ENCODE peak calls at places on chromosome 1, in four cellular contexts. J, U, E and C are unnamed samples.

GRCh38 chr1:99964806-99965205 is 5.0 kb upstream of the SLC35A3 start:
- DNase-seq in U (no peak), J (no peak), E (no peak), C (no peak)

GRCh38 chr1:30469426-30469825 is 254.0 kb downstream of the MATN1 start:
- DNase-seq in E (no peak), U (no peak), J (no peak), C (no peak)

GRCh38 chr1:208174736-208175507 is 69.3 kb downstream of the PLXNA2 start:
- DNase-seq in J (no peak), E (no peak), U (no peak), C (peak)

GRCh38 chr1:246415028-246415427 is 92.1 kb downstream of the SMYD3 start:
- DNase-seq in E (no peak), J (no peak), U (no peak), C (no peak)

GRCh38 chr1:247857069-247857985 is at the start of gene TRIM58:
- DNase-seq in E (peak), U (peak), J (no peak), C (no peak)

GRCh38 chr1:162373541-162374375 is 2.9 kb downstream of the SPATA46 start:
- DNase-seq in E (no peak), U (no peak), J (no peak), C (no peak)

GRCh38 chr1:96536576-96536975 is 185.0 kb upstream of the PTBP2 start:
- DNase-seq in J (no peak), E (no peak), U (no peak), C (peak)

GRCh38 chr1:232707142-232707541 is 77.2 kb upstream of the SIPA1L2 start:
- DNase-seq in E (no peak), J (no peak), U (no peak), C (no peak)

GRCh38 chr1:183859865-183860264 is 54.9 kb downstream of the RGL1 start:
- DNase-seq in E (no peak), J (no peak), U (no peak), C (peak)